ENCODE peak calls at places on chromosomes 5 and 9, in ten cellular contexts. One of them, this sample, is unnamed.

GRCh38 chr5:90606539-90606938 is 47.9 kb downstream of the ADGRV1 start:
- DNase-seq in spleen: no peak
- DNase-seq in A549: peak
- DNase-seq in HCT116: peak
- DNase-seq in uterus: no peak
- DNase-seq in adrenal gland: no peak
- DNase-seq in tibial nerve: no peak
- DNase-seq in K562: peak
- DNase-seq in right lobe of liver: no peak
- DNase-seq in IMR-90: no peak
- DNase-seq in this sample: no peak

GRCh38 chr9:85427749-85428148 is 314.0 kb downstream of the AGTPBP1 start:
- DNase-seq in spleen: no peak
- DNase-seq in A549: no peak
- DNase-seq in HCT116: no peak
- DNase-seq in uterus: no peak
- DNase-seq in adrenal gland: no peak
- DNase-seq in tibial nerve: no peak
- DNase-seq in K562: no peak
- DNase-seq in right lobe of liver: no peak
- DNase-seq in IMR-90: no peak
- DNase-seq in this sample: no peak

GRCh38 chr9:135343733-135344522 is 135.7 kb upstream of the PPP1R26 start:
- DNase-seq in spleen: peak
- DNase-seq in A549: peak
- DNase-seq in HCT116: peak
- DNase-seq in uterus: peak
- DNase-seq in adrenal gland: peak
- DNase-seq in tibial nerve: peak
- DNase-seq in K562: peak
- DNase-seq in right lobe of liver: peak
- DNase-seq in IMR-90: peak
- DNase-seq in this sample: no peak

GRCh38 chr5:106097308-106097707 is 1573.4 kb downstream of the EFNA5 start:
- DNase-seq in spleen: no peak
- DNase-seq in A549: no peak
- DNase-seq in HCT116: no peak
- DNase-seq in uterus: no peak
- DNase-seq in adrenal gland: no peak
- DNase-seq in tibial nerve: no peak
- DNase-seq in K562: no peak
- DNase-seq in right lobe of liver: no peak
- DNase-seq in IMR-90: peak
- DNase-seq in this sample: no peak

GRCh38 chr5:116626272-116626723 is 51.7 kb upstream of the SEMA6A start:
- DNase-seq in spleen: no peak
- DNase-seq in A549: no peak
- DNase-seq in HCT116: no peak
- DNase-seq in uterus: peak
- DNase-seq in adrenal gland: peak
- DNase-seq in tibial nerve: peak
- DNase-seq in K562: peak
- DNase-seq in right lobe of liver: peak
- DNase-seq in IMR-90: peak
- DNase-seq in this sample: peak

GRCh38 chr5:58680503-58680902 is 97.6 kb downstream of the RAB3C start:
- DNase-seq in spleen: no peak
- DNase-seq in A549: no peak
- DNase-seq in HCT116: no peak
- DNase-seq in uterus: no peak
- DNase-seq in adrenal gland: no peak
- DNase-seq in tibial nerve: no peak
- DNase-seq in K562: no peak
- DNase-seq in right lobe of liver: no peak
- DNase-seq in IMR-90: no peak
- DNase-seq in this sample: no peak

GRCh38 chr9:32251539-32251938 is 132.9 kb upstream of the ACO1 start:
- DNase-seq in spleen: no peak
- DNase-seq in A549: peak
- DNase-seq in HCT116: peak
- DNase-seq in uterus: peak
- DNase-seq in adrenal gland: peak
- DNase-seq in tibial nerve: peak
- DNase-seq in K562: peak
- DNase-seq in right lobe of liver: peak
- DNase-seq in IMR-90: peak
- DNase-seq in this sample: no peak

GRCh38 chr5:179243333-179243732 is 101.9 kb downstream of the ADAMTS2 start:
- DNase-seq in spleen: no peak
- DNase-seq in A549: no peak
- DNase-seq in HCT116: no peak
- DNase-seq in uterus: peak
- DNase-seq in adrenal gland: no peak
- DNase-seq in tibial nerve: no peak
- DNase-seq in K562: no peak
- DNase-seq in right lobe of liver: peak
- DNase-seq in IMR-90: peak
- DNase-seq in this sample: peak

GRCh38 chr9:121684381-121685145 is 33.1 kb downstream of the DAB2IP start:
- DNase-seq in spleen: peak
- DNase-seq in A549: peak
- DNase-seq in HCT116: no peak
- DNase-seq in uterus: peak
- DNase-seq in adrenal gland: peak
- DNase-seq in tibial nerve: no peak
- DNase-seq in K562: peak
- DNase-seq in right lobe of liver: no peak
- DNase-seq in IMR-90: no peak
- DNase-seq in this sample: no peak

GRCh38 chr5:173620784-173621183 is 4.3 kb upstream of the BOD1 start:
- DNase-seq in spleen: no peak
- DNase-seq in A549: no peak
- DNase-seq in HCT116: no peak
- DNase-seq in uterus: no peak
- DNase-seq in adrenal gland: no peak
- DNase-seq in tibial nerve: no peak
- DNase-seq in K562: no peak
- DNase-seq in right lobe of liver: no peak
- DNase-seq in IMR-90: no peak
- DNase-seq in this sample: no peak

GRCh38 chr5:143251175-143251574 is 152.3 kb downstream of the NR3C1 start:
- DNase-seq in spleen: no peak
- DNase-seq in A549: no peak
- DNase-seq in HCT116: no peak
- DNase-seq in uterus: no peak
- DNase-seq in adrenal gland: no peak
- DNase-seq in tibial nerve: no peak
- DNase-seq in K562: no peak
- DNase-seq in right lobe of liver: no peak
- DNase-seq in IMR-90: no peak
- DNase-seq in this sample: no peak
- TF ChIP-seq POLR2A in spleen: no peak
- TF ChIP-seq POLR2A in A549: no peak
- TF ChIP-seq POLR2A in HCT116: no peak
- TF ChIP-seq POLR2A in uterus: no peak
- TF ChIP-seq POLR2A in adrenal gland: no peak
- TF ChIP-seq POLR2A in tibial nerve: no peak
- TF ChIP-seq POLR2A in K562: no peak
- TF ChIP-seq POLR2A in right lobe of liver: no peak
- TF ChIP-seq POLR2A in IMR-90: no peak
- TF ChIP-seq POLR2A in this sample: no peak

GRCh38 chr9:94643176-94643575 is 3.9 kb upstream of the FBP1 start:
- DNase-seq in spleen: no peak
- DNase-seq in A549: no peak
- DNase-seq in HCT116: no peak
- DNase-seq in uterus: no peak
- DNase-seq in adrenal gland: no peak
- DNase-seq in tibial nerve: no peak
- DNase-seq in K562: no peak
- DNase-seq in right lobe of liver: no peak
- DNase-seq in IMR-90: no peak
- DNase-seq in this sample: no peak

GRCh38 chr9:94639996-94640376 is 668 bp upstream of the FBP1 start:
- DNase-seq in spleen: no peak
- DNase-seq in A549: no peak
- DNase-seq in HCT116: no peak
- DNase-seq in uterus: no peak
- DNase-seq in adrenal gland: no peak
- DNase-seq in tibial nerve: no peak
- DNase-seq in K562: no peak
- DNase-seq in right lobe of liver: no peak
- DNase-seq in IMR-90: no peak
- DNase-seq in this sample: no peak

GRCh38 chr9:94638335-94639044 is 828 bp downstream of the FBP1 start:
- DNase-seq in spleen: no peak
- DNase-seq in A549: no peak
- DNase-seq in HCT116: no peak
- DNase-seq in uterus: no peak
- DNase-seq in adrenal gland: no peak
- DNase-seq in tibial nerve: no peak
- DNase-seq in K562: no peak
- DNase-seq in right lobe of liver: no peak
- DNase-seq in IMR-90: no peak
- DNase-seq in this sample: no peak

GRCh38 chr9:94642526-94642925 is 3.2 kb upstream of the FBP1 start:
- DNase-seq in spleen: no peak
- DNase-seq in A549: no peak
- DNase-seq in HCT116: no peak
- DNase-seq in uterus: no peak
- DNase-seq in adrenal gland: no peak
- DNase-seq in tibial nerve: no peak
- DNase-seq in K562: no peak
- DNase-seq in right lobe of liver: no peak
- DNase-seq in IMR-90: no peak
- DNase-seq in this sample: no peak

GRCh38 chr9:94639045-94639995 is at the start of gene FBP1:
- DNase-seq in spleen: peak
- DNase-seq in A549: no peak
- DNase-seq in HCT116: no peak
- DNase-seq in uterus: no peak
- DNase-seq in adrenal gland: peak
- DNase-seq in tibial nerve: no peak
- DNase-seq in K562: no peak
- DNase-seq in right lobe of liver: peak
- DNase-seq in IMR-90: no peak
- DNase-seq in this sample: no peak
- TF ChIP-seq POLR2A in spleen: no peak
- TF ChIP-seq POLR2A in A549: no peak
- TF ChIP-seq POLR2A in HCT116: no peak
- TF ChIP-seq POLR2A in uterus: no peak
- TF ChIP-seq POLR2A in adrenal gland: peak
- TF ChIP-seq POLR2A in tibial nerve: no peak
- TF ChIP-seq POLR2A in K562: no peak
- TF ChIP-seq POLR2A in right lobe of liver: peak
- TF ChIP-seq POLR2A in IMR-90: no peak
- TF ChIP-seq POLR2A in this sample: no peak

GRCh38 chr5:81776258-81776657 is 25.4 kb upstream of the SSBP2 start:
- DNase-seq in spleen: no peak
- DNase-seq in A549: no peak
- DNase-seq in HCT116: no peak
- DNase-seq in uterus: no peak
- DNase-seq in adrenal gland: no peak
- DNase-seq in tibial nerve: no peak
- DNase-seq in K562: peak
- DNase-seq in right lobe of liver: no peak
- DNase-seq in IMR-90: no peak
- DNase-seq in this sample: no peak

GRCh38 chr5:81778642-81779041 is 27.7 kb upstream of the SSBP2 start:
- DNase-seq in spleen: no peak
- DNase-seq in A549: no peak
- DNase-seq in HCT116: no peak
- DNase-seq in uterus: no peak
- DNase-seq in adrenal gland: peak
- DNase-seq in tibial nerve: no peak
- DNase-seq in K562: peak
- DNase-seq in right lobe of liver: no peak
- DNase-seq in IMR-90: peak
- DNase-seq in this sample: no peak

GRCh38 chr5:81782811-81783210 is 31.9 kb upstream of the SSBP2 start:
- DNase-seq in spleen: no peak
- DNase-seq in A549: no peak
- DNase-seq in HCT116: no peak
- DNase-seq in uterus: no peak
- DNase-seq in adrenal gland: no peak
- DNase-seq in tibial nerve: no peak
- DNase-seq in K562: peak
- DNase-seq in right lobe of liver: no peak
- DNase-seq in IMR-90: peak
- DNase-seq in this sample: no peak

GRCh38 chr5:81779935-81780266 is 29.0 kb upstream of the SSBP2 start:
- DNase-seq in spleen: no peak
- DNase-seq in A549: no peak
- DNase-seq in HCT116: no peak
- DNase-seq in uterus: no peak
- DNase-seq in adrenal gland: no peak
- DNase-seq in tibial nerve: no peak
- DNase-seq in K562: no peak
- DNase-seq in right lobe of liver: no peak
- DNase-seq in IMR-90: no peak
- DNase-seq in this sample: no peak

DNA sequence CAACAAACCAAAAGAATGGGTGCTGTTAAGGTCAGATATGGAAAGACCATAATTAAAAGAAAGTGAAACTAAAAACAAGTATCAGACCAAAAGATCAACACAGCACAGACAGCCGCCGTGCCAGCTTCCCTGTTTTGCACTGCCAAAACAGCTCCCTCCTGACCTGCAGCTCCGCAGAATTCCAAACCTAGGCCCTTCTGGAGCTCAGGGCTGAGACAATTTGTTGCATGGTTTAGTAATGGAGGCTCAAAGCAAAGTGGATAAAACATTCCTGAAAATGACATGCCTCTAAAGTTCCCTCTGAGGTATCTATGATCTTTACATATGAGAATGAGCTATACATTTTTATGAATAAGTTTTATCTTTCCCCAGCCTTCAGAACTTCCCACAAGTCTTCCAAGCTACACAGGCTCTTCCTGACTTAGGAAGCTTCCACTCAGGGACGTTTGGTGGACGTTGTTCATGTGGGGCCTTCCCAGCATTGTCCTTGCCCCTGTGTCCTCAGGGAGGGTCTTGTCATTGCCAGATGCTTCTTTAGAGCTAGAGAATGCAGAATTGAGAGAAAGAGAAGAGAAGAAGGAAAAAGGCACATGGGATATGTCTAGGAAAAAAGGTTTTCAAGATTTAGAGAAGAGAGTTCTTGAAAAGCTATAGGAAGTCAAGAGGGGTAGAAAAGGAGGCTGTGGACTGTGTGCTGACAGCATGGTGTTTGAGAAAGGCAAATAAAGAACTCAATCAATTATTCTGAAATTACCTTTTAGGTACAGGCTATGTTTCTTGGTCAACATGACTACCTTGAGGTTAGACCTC is 28.4 kb upstream of the SSBP2 start:
- DNase-seq in spleen: peak
- DNase-seq in A549: no peak
- DNase-seq in HCT116: no peak
- DNase-seq in uterus: peak
- DNase-seq in adrenal gland: peak
- DNase-seq in tibial nerve: peak
- DNase-seq in K562: peak
- DNase-seq in right lobe of liver: peak
- DNase-seq in IMR-90: peak
- DNase-seq in this sample: peak
- TF ChIP-seq POLR2A in spleen: no peak
- TF ChIP-seq POLR2A in A549: no peak
- TF ChIP-seq POLR2A in HCT116: no peak
- TF ChIP-seq POLR2A in uterus: no peak
- TF ChIP-seq POLR2A in adrenal gland: no peak
- TF ChIP-seq POLR2A in tibial nerve: no peak
- TF ChIP-seq POLR2A in K562: no peak
- TF ChIP-seq POLR2A in right lobe of liver: no peak
- TF ChIP-seq POLR2A in IMR-90: no peak
- TF ChIP-seq POLR2A in this sample: no peak

GRCh38 chr5:134511796-134512660 is 13.4 kb upstream of the JADE2 start:
- DNase-seq in spleen: no peak
- DNase-seq in A549: peak
- DNase-seq in HCT116: no peak
- DNase-seq in uterus: peak
- DNase-seq in adrenal gland: peak
- DNase-seq in tibial nerve: peak
- DNase-seq in K562: peak
- DNase-seq in right lobe of liver: peak
- DNase-seq in IMR-90: peak
- DNase-seq in this sample: peak
- TF ChIP-seq POLR2A in spleen: no peak
- TF ChIP-seq POLR2A in A549: no peak
- TF ChIP-seq POLR2A in HCT116: peak
- TF ChIP-seq POLR2A in uterus: no peak
- TF ChIP-seq POLR2A in adrenal gland: peak
- TF ChIP-seq POLR2A in tibial nerve: no peak
- TF ChIP-seq POLR2A in K562: no peak
- TF ChIP-seq POLR2A in right lobe of liver: no peak
- TF ChIP-seq POLR2A in IMR-90: no peak
- TF ChIP-seq POLR2A in this sample: no peak

This sample was measured in lower leg skin.